ENCODE peak calls at places on chromosomes 4 and X, in six cellular contexts. X is psoas muscle, I is ovary, Q is stomach, M is left ventricle myocardium inferior, R is A549. C is an unnamed sample.

GRCh38 chr4:149605601-149606378 is 209.9 kb downstream of the IQCM start:
- DNase-seq in X (no peak), I (no peak), Q (no peak), M (no peak), R (no peak), C (no peak)

GRCh38 chrX:71629467-71629866 is 11.2 kb upstream of the CXCR3 start:
- DNase-seq in X (no peak), I (no peak), Q (no peak), M (no peak), R (no peak), C (no peak)

GRCh38 chr4:42412251-42412650 is 15.0 kb downstream of the SHISA3 start:
- DNase-seq in X (no peak), I (no peak), Q (no peak), M (no peak), R (no peak), C (no peak)

GRCh38 chr4:140305053-140305452 is 68.4 kb upstream of the SCOC start:
- DNase-seq in X (no peak), I (no peak), Q (no peak), M (no peak), R (peak; percentile 12), C (no peak)

GRCh38 chrX:25206761-25207160 is 191.0 kb upstream of the ARX start:
- DNase-seq in X (no peak), I (no peak), Q (no peak), M (no peak), R (no peak), C (no peak)

GRCh38 chr4:149885896-149886295 is 70.3 kb upstream of the IQCM start:
- DNase-seq in X (no peak), I (no peak), Q (no peak), M (no peak), R (no peak), C (no peak)

GRCh38 chr4:85778809-85779124 is 303.8 kb downstream of the ARHGAP24 start:
- DNase-seq in X (no peak), I (no peak), Q (no peak), M (no peak), R (no peak), C (no peak)

GRCh38 chr4:24598025-24598424 is 13.7 kb upstream of the DHX15 start:
- DNase-seq in X (no peak), I (no peak), Q (peak; percentile 72), M (no peak), R (peak; percentile 84), C (no peak)

GRCh38 chrX:68703849-68704248 is 56.4 kb downstream of the STARD8 start:
- DNase-seq in X (no peak), I (no peak), Q (no peak), M (no peak), R (no peak), C (no peak)

GRCh38 chrX:102546818-102547493 is 30.4 kb upstream of the TMSB15A start:
- DNase-seq in X (no peak), I (no peak), Q (no peak), M (no peak), R (no peak), C (no peak)

GRCh38 chr4:70838400-70838971 is 1.2 kb downstream of the GRSF1 start:
- DNase-seq in X (no peak), I (no peak), Q (no peak), M (no peak), R (no peak), C (no peak)

GRCh38 chr4:17859793-17860406 is 49.1 kb downstream of the NCAPG start:
- DNase-seq in X (no peak), I (no peak), Q (no peak), M (no peak), R (no peak), C (no peak)

GRCh38 chr4:31657859-31658258 is 937.7 kb downstream of the PCDH7 start:
- DNase-seq in X (no peak), I (no peak), Q (no peak), M (no peak), R (no peak), C (no peak)

GRCh38 chr4:102036619-102037376 is 246.3 kb downstream of the BANK1 start:
- DNase-seq in X (no peak), I (no peak), Q (no peak), M (no peak), R (no peak), C (no peak)

GRCh38 chrX:150150780-150151125 is 212.4 kb upstream of the MAMLD1 start:
- DNase-seq in X (no peak), I (no peak), Q (no peak), M (no peak), R (no peak), C (no peak)

GRCh38 chr4:92969650-92970370 is 666.0 kb downstream of the GRID2 start:
- DNase-seq in X (no peak), I (no peak), Q (no peak), M (no peak), R (peak; percentile 81), C (no peak)

GRCh38 chr4:15234585-15235126 is 193.2 kb upstream of the C1QTNF7 start:
- DNase-seq in X (no peak), I (no peak), Q (no peak), M (no peak), R (no peak), C (no peak)

GRCh38 chr4:180635276-180635675 is 1607.9 kb upstream of the TENM3 start:
- DNase-seq in X (no peak), I (no peak), Q (no peak), M (no peak), R (no peak), C (no peak)

GRCh38 chr4:107243141-107243779 is 207.1 kb upstream of the DKK2 start:
- DNase-seq in X (peak; percentile 21), I (no peak), Q (no peak), M (no peak), R (no peak), C (no peak)

GRCh38 chrX:110847334-110847733 is 51.7 kb upstream of the CHRDL1 start:
- DNase-seq in X (no peak), I (no peak), Q (no peak), M (no peak), R (peak; percentile 54), C (no peak)

GRCh38 chr4:139912423-139912822 is 241.6 kb downstream of the MAML3 start:
- DNase-seq in X (no peak), I (peak; percentile 41), Q (no peak), M (no peak), R (no peak), C (no peak)

GRCh38 chr4:152032722-152033131 is 271.9 kb upstream of the GATB start:
- DNase-seq in X (no peak), I (no peak), Q (no peak), M (no peak), R (no peak), C (no peak)

GRCh38 chr4:42172921-42173320 is 20.5 kb upstream of the BEND4 start:
- DNase-seq in X (no peak), I (no peak), Q (no peak), M (no peak), R (no peak), C (no peak)

GRCh38 chrX:19846995-19847790 is 40.2 kb downstream of the SH3KBP1 start:
- DNase-seq in X (peak; percentile 41), I (peak; percentile 53), Q (no peak), M (peak; percentile 23), R (peak; percentile 39), C (peak; percentile 21)

GRCh38 chr4:72919464-72919863 is 150.1 kb downstream of the COX18 start:
- DNase-seq in X (no peak), I (no peak), Q (no peak), M (no peak), R (no peak), C (no peak)

DNA sequence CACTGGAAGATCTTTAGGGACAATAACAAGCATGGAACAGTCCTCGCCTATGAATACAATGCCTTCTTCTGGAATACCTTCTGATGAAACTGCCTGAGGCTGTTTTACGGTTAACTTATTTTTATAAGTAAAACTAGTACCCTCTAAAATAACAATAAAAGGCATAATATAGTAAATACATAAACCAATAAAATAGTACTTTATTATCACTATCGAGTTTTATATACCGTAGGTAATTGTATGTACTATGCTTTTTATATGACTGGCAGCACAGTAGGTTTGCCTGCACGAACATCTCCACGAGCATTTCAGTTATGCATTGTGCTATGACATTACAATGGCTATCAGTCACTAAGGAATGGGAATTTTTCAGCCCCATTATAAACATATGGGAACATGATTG is 8.0 kb downstream of the GUCY1A1 start:
- DNase-seq in X (no peak), I (no peak), Q (no peak), M (no peak), R (no peak), C (no peak)
- H3K4me1 ChIP-seq in X (no peaks in the 10 kb centered on the region), I (no peaks in the 10 kb centered on the region), Q (peaks cover 17% of the 10 kb centered on the region), M (peaks cover 97% of the 10 kb centered on the region), R (no peaks in the 10 kb centered on the region), C (peaks cover 8% of the 10 kb centered on the region)

GRCh38 chrX:1778817-1779216 is 164.0 kb downstream of the ASMT start:
- DNase-seq in X (no peak), I (no peak), Q (no peak), M (no peak), R (peak; percentile 39), C (no peak)

GRCh38 chrX:1788300-1788911 is 173.5 kb downstream of the ASMT start:
- DNase-seq in X (no peak), I (no peak), Q (no peak), M (no peak), R (no peak), C (no peak)

DNA sequence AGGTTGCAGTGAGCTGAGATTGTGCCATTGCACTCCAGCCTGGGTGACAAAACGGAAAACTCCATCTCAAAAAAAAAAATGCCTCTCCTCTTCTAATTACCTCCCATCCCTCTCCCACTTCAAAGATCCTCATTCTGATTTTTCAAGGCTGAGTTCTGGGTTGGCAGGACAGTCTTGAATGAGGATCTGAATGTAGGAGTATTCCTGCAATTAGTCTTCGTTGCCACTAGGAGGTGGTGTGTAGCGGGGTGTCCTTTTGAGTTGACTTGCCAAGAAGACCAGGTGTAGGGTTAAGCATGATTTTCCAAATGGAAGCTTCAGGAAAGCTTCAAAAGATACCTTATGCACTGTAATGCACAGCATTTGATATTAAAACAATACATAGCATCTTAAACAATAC is 169.9 kb downstream of the ASMT start:
- DNase-seq in X (no peak), I (no peak), Q (no peak), M (no peak), R (no peak), C (no peak)
- TF ChIP-seq CTCF in X (no peak), I (no peak), Q (no peak), M (no peak), R (peak; percentile 6), C (no peak)

GRCh38 chr4:128832253-128832641 is 22.7 kb downstream of the JADE1 start:
- DNase-seq in X (no peak), I (no peak), Q (no peak), M (no peak), R (no peak), C (no peak)
- H3K4me1 ChIP-seq in X (peaks cover 73% of the 10 kb centered on the region), I (peaks cover 16% of the 10 kb centered on the region), Q (peaks cover 84% of the 10 kb centered on the region), M (peaks cover 90% of the 10 kb centered on the region), R (peaks cover 45% of the 10 kb centered on the region), C (peaks cover 74% of the 10 kb centered on the region)

GRCh38 chr4:80179637-80180161 is 17.6 kb upstream of the PRDM8 start:
- DNase-seq in X (no peak), I (no peak), Q (no peak), M (no peak), R (no peak), C (no peak)
- TF ChIP-seq CTCF in X (no peak), I (no peak), Q (no peak), M (no peak), R (no peak), C (no peak)

GRCh38 chr4:6555519-6555918 is 19.5 kb upstream of the MAN2B2 start:
- DNase-seq in X (no peak), I (no peak), Q (no peak), M (no peak), R (no peak), C (no peak)
- H3K4me1 ChIP-seq in X (no peaks in the 10 kb centered on the region), I (no peaks in the 10 kb centered on the region), Q (no peaks in the 10 kb centered on the region), M (peaks cover 1% of the 10 kb centered on the region), R (no peaks in the 10 kb centered on the region), C (no peaks in the 10 kb centered on the region)

GRCh38 chr4:4395849-4396627 is 9.1 kb downstream of the NSG1 start:
- DNase-seq in X (no peak), I (no peak), Q (no peak), M (no peak), R (no peak), C (no peak)
- TF ChIP-seq CTCF in X (no peak), I (no peak), Q (no peak), M (no peak), R (no peak), C (no peak)

C was measured in thyroid gland.